ENCODE peak calls at places on chromosomes 4 and X, in seven cellular contexts. Z is OCI-LY7, C is T-helper 1 cell, H is NCI-H2171 treated with DMSO at 0.1 percent for 48 hours, L is NCI-H510A treated with DMSO at 0.1 percent for 48 hours, W is H54, N is GM04504. B is an unnamed sample.

GRCh38 chr4:3784469-3785291 is 18.5 kb downstream of the ADRA2C start:
- DNase-seq in Z (no peak), C (no peak), H (peak), L (peak), W (no peak), N (no peak), B (no peak)

GRCh38 chr4:2507855-2508254 is 28.6 kb upstream of the FAM193A start:
- DNase-seq in Z (no peak), C (no peak), H (no peak), L (no peak), W (no peak), N (no peak), B (no peak)

GRCh38 chr4:78136109-78137081 is 79.3 kb downstream of the FRAS1 start:
- DNase-seq in Z (no peak), C (no peak), H (no peak), L (no peak), W (no peak), N (no peak), B (no peak)

GRCh38 chr4:39029752-39030694 is 2.2 kb downstream of the TMEM156 start:
- DNase-seq in Z (peak), C (peak), H (no peak), L (no peak), W (no peak), N (no peak), B (no peak)

GRCh38 chr4:99863-100262 is 24.4 kb upstream of the ZNF718 start:
- DNase-seq in Z (no peak), C (no peak), H (no peak), L (no peak), W (no peak), N (no peak), B (no peak)

GRCh38 chr4:142567199-142567598 is 278.9 kb downstream of the INPP4B start:
- DNase-seq in Z (no peak), C (peak), H (no peak), L (no peak), W (no peak), N (no peak), B (no peak)

GRCh38 chrX:41066969-41067368 is 18.3 kb upstream of the USP9X start:
- DNase-seq in Z (no peak), C (no peak), H (no peak), L (no peak), W (no peak), N (no peak), B (no peak)

GRCh38 chr4:106034205-106034604 is 138.9 kb downstream of the NPNT start:
- DNase-seq in Z (no peak), C (no peak), H (no peak), L (no peak), W (no peak), N (peak), B (no peak)

GRCh38 chrX:153722704-153723350 is 1.4 kb downstream of the BCAP31 start:
- DNase-seq in Z (no peak), C (no peak), H (no peak), L (no peak), W (no peak), N (no peak), B (no peak)

GRCh38 chr4:138034871-138035270 is 207.3 kb downstream of the SLC7A11 start:
- DNase-seq in Z (no peak), C (no peak), H (no peak), L (no peak), W (no peak), N (no peak), B (no peak)

GRCh38 chr4:121726642-121727268 is 30.0 kb upstream of the ANXA5 start:
- DNase-seq in Z (peak), C (peak), H (peak), L (peak), W (no peak), N (peak), B (no peak)

GRCh38 chr4:19074061-19074460 is 1052.5 kb upstream of the LCORL start:
- DNase-seq in Z (peak), C (no peak), H (no peak), L (no peak), W (no peak), N (no peak), B (no peak)

GRCh38 chrX:39337461-39337860 is 536.2 kb downstream of the MID1IP1 start:
- DNase-seq in Z (no peak), C (no peak), H (peak), L (peak), W (no peak), N (no peak), B (no peak)

GRCh38 chr4:140189846-140190245 is 35.9 kb upstream of the MAML3 start:
- DNase-seq in Z (no peak), C (no peak), H (no peak), L (no peak), W (no peak), N (no peak), B (peak)

GRCh38 chr4:1809754-1810502 is 16.8 kb downstream of the FGFR3 start:
- DNase-seq in Z (peak), C (peak), H (peak), L (no peak), W (peak), N (peak), B (peak)

GRCh38 chrX:123738378-123738955 is 5.6 kb upstream of the THOC2 start:
- DNase-seq in Z (no peak), C (no peak), H (no peak), L (no peak), W (no peak), N (no peak), B (no peak)

GRCh38 chr4:99404595-99405287 is 30.4 kb downstream of the ADH7 start:
- DNase-seq in Z (no peak), C (peak), H (no peak), L (no peak), W (peak), N (peak), B (no peak)

GRCh38 chr4:185096032-185096653 is 46.9 kb upstream of the SLC25A4 start:
- DNase-seq in Z (peak), C (peak), H (peak), L (peak), W (no peak), N (peak), B (no peak)

B was measured in SJSA1.